ENCODE peak calls at places on chromosomes 2 and 18, in eight cellular contexts. B is coronary artery, E is astrocyte of the spinal cord, G is BJ, J is esophagus squamous epithelium, S is prostate gland, R is kidney, T is lung. M is an unnamed sample.

GRCh38 chr2:112142525-112143078 is 4.4 kb downstream of the FBLN7 start:
- DNase-seq in T (no peak), R (no peak), E (no peak), J (no peak), B (no peak), G (no peak), S (no peak), M (no peak)

GRCh38 chr2:88765154-88765948 is 73.9 kb downstream of the RPIA start:
- DNase-seq in R (peak; percentile 74), B (no peak), J (no peak), G (no peak), S (no peak), E (peak; percentile 10), T (peak; percentile 31), M (peak; percentile 17)

GRCh38 chr18:36630917-36631316 is 197.9 kb downstream of the TPGS2 start:
- DNase-seq in G (no peak), B (no peak), R (no peak), E (no peak), J (no peak), S (no peak), T (no peak), M (no peak)

GRCh38 chr2:177254433-177255226 is 9.9 kb downstream of the NFE2L2 start:
- DNase-seq in B (no peak), G (no peak), T (no peak), E (no peak), R (no peak), S (no peak), J (no peak), M (no peak)

GRCh38 chr2:166017208-166017607 is 63.6 kb upstream of the TTC21B start:
- DNase-seq in S (no peak), E (no peak), J (no peak), T (no peak), G (no peak), B (no peak), R (no peak), M (no peak)

GRCh38 chr2:149661844-149662243 is 74.3 kb upstream of the MMADHC start:
- DNase-seq in E (peak; percentile 74), T (peak; percentile 34), R (no peak), G (no peak), B (no peak), J (no peak), S (peak; percentile 53), M (peak; percentile 15)

GRCh38 chr18:46590103-46590502 is 66.9 kb downstream of the LOXHD1 start:
- DNase-seq in G (no peak), S (no peak), E (no peak), B (no peak), T (no peak), R (no peak), J (no peak), M (no peak)

GRCh38 chr2:190181066-190181681 is 118.6 kb upstream of the MSTN start:
- DNase-seq in S (peak; percentile 12), B (no peak), T (no peak), J (no peak), E (no peak), R (no peak), G (no peak), M (no peak)

GRCh38 chr2:238524584-238524983 is 97.9 kb downstream of the ASB1 start:
- DNase-seq in R (peak; percentile 32), J (no peak), B (no peak), E (no peak), T (no peak), G (no peak), S (no peak), M (no peak)

GRCh38 chr2:60861736-60862135 is 19.6 kb upstream of the REL start:
- DNase-seq in E (no peak), S (no peak), R (no peak), J (no peak), G (no peak), T (peak; percentile 72), B (no peak), M (no peak)

GRCh38 chr2:160221391-160222276 is 21.6 kb upstream of the ITGB6 start:
- DNase-seq in S (peak; percentile 43), R (peak; percentile 85), E (peak; percentile 66), T (peak; percentile 83), B (no peak), G (no peak), J (no peak), M (no peak)

GRCh38 chr2:164388511-164388910 is 232.8 kb downstream of the GRB14 start:
- DNase-seq in J (no peak), S (no peak), T (no peak), E (peak; percentile 85), B (no peak), R (no peak), G (peak; percentile 45), M (no peak)

GRCh38 chr2:97758131-97758705 is 44.8 kb downstream of the ZAP70 start:
- DNase-seq in R (no peak), T (no peak), G (no peak), B (no peak), E (peak; percentile 59), S (no peak), J (no peak), M (no peak)

DNA sequence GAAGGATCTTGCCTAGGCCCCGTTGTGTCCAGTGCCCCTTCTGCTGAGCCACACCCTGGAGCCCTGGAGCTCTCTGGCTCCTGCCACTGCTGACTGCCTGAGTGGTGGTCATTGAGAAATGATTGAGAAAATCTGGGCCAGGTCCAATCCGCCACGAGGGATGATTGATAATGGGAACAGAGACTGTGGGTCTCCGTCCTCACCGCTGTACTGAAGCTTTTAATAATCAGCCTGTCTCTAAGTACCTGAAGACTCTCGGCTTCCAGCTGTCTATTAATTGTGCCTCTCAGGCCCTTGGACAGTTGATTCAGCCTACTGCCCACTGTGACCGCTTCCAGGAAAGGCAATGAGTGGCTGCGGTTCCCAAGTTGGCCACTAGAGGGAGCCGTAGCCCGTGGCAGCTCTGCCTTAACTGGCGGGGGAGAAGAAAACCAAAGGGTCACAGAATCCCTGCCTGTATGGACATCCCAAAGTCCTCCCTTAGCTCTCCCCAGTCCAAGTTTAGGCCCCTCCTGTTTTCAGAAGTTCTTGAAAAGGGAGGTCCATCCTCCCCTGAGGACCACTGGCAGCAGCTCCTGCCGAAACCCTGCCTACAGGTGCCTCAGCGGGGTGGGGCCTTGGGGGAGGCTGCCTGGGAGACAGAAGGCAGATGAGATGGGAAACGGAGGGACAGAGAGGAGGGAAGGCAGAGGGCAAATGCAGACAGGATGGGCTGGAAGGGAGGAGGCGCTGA is 213.6 kb downstream of the TNS1 start:
- DNase-seq in R (peak; percentile 92), G (no peak), E (peak; percentile 64), B (peak; percentile 87), T (peak; percentile 85), S (peak; percentile 71), J (no peak), M (no peak)
- H3K4me3 ChIP-seq in R (no peak overlapping the region), G (no peak overlapping the region), E (no peak overlapping the region), B (peak overlapping the region; percentile 17), T (no peak overlapping the region), S (no peak overlapping the region), J (peak overlapping the region; percentile 20), M (no peak overlapping the region)

DNA sequence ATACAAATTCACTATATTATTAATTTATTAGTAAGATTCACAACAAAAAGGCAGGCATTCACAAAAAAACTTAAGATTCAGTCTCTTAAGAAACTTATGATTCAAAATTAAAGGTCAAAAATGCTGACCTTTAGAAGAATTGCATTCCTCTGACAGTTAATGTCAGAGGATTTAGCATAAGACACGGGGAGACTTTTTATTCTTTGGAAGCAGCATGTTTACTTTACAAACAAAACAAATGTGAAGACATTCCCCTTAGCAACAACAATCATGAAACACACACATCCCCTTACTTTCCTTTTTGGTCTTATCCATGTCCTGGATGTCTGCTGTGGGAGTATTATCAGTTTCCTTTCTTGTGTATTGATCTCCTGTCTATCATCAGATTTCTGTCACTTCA is 117.1 kb downstream of the RAD51AP2 start:
- DNase-seq in R (no peak), T (no peak), B (no peak), G (no peak), J (no peak), E (no peak), S (no peak), M (no peak)
- TF ChIP-seq CTCF in R (no peak), T (no peak), B (no peak), G (no peak), J (no peak), E (no peak), S (no peak), M (no peak)

GRCh38 chr18:12252061-12252460 is 2.1 kb upstream of the CIDEA start:
- DNase-seq in T (no peak), J (no peak), G (no peak), R (no peak), B (no peak), E (no peak), S (no peak), M (no peak)

GRCh38 chr18:12254137-12254819 is at the start of gene CIDEA:
- DNase-seq in T (no peak), B (no peak), S (no peak), J (no peak), R (peak; percentile 67), G (no peak), E (no peak), M (no peak)

GRCh38 chr18:12254820-12255511 is 805 bp downstream of the CIDEA start:
- DNase-seq in E (no peak), S (no peak), B (no peak), J (no peak), T (no peak), G (no peak), R (no peak), M (no peak)

GRCh38 chr18:12253027-12253426 is 1.1 kb upstream of the CIDEA start:
- DNase-seq in G (no peak), E (no peak), R (no peak), J (no peak), S (no peak), B (no peak), T (no peak), M (no peak)

DNA sequence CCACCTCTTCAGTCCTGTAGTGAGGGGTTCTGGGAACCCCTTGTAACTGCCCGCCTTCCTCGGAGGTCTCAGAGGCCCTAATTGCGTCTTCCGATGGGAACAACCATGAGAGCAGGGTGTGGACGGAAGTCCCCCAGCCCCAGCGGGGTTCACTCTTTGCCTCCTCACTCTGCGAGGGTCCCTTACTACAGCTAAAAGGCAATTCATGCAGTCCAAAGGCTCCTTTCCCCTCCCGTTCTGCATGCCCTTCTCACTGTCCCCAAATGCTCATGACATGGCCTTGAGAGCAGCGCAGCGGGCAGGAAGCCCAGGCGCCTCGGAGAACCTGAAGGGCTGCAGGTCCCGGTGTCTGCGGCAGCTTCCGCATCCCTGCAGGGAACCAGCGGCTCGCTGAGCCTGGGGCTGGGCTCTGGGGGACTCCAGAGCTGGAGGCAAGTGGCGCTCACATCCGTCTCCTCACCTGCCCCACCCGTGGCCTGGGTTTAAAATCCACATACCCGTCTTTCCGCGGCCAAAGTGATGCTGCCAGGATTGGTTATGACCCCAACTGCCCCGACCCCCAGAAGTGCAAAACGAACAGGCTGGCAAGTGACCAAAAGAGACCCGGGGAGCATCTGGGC is 534 bp upstream of the CIDEA start:
- DNase-seq in R (peak; percentile 64), B (no peak), J (no peak), T (no peak), E (no peak), S (no peak), G (no peak), M (no peak)
- H3K4me3 ChIP-seq in R (no peak overlapping the region), B (peak overlapping the region; percentile 68), J (peak overlapping the region; percentile 40), T (no peak overlapping the region), E (peak overlapping the region; percentile 5), S (peak overlapping the region; percentile 9), G (peak overlapping the region; percentile 18), M (no peak overlapping the region)

DNA sequence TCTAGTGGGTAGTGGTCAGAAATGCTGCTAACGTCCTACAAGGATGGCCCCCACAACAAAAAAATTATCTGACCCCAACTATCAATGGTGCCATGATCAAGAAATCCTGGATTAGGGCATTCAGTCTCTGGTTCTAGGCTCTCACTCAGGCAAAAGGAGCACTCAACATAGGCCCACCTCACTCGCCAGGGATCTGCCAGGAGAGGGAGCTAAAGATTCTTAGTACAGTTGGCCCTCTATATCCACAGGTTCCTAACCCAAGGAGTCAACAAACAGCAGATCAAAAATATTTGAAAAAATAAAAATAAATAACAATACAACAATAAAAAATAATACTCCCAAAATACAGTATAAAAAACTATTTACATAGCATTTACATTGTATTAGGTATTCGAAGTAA is 10.0 kb downstream of the SLC4A5 start:
- DNase-seq in J (no peak), G (no peak), R (no peak), T (no peak), E (peak; percentile 39), B (no peak), S (no peak), M (no peak)
- TF ChIP-seq CTCF in J (peak; percentile 34), G (peak; percentile 58), R (no peak), T (no peak), E (peak; percentile 67), B (no peak), S (peak; percentile 9), M (peak; percentile 40)